ENCODE peak calls at places on chromosomes 16 and 17, in six cellular contexts. I is GM23338, G is GM12878, L is HCT116, A is H1, M is K562. D is an unnamed sample.

GRCh38 chr16:1300664-1301476 is 8.6 kb upstream of the UBE2I start:
- DNase-seq in G (no peak), M (peak; percentile 77), A (no peak), I (peak; percentile 78), L (no peak), D (no peak)

GRCh38 chr16:82658796-82659195 is 32.0 kb downstream of the CDH13 start:
- DNase-seq in A (no peak), M (no peak), L (no peak), G (no peak), I (no peak), D (no peak)

GRCh38 chr17:38861399-38861843 is 7.9 kb upstream of the RPL23 start:
- DNase-seq in G (no peak), M (peak; percentile 75), L (no peak), A (no peak), I (peak; percentile 67), D (peak; percentile 69)

GRCh38 chr16:67538666-67539101 is 10.1 kb downstream of the RIPOR1 start:
- DNase-seq in G (no peak), A (no peak), M (no peak), L (no peak), I (peak; percentile 42), D (no peak)

GRCh38 chr17:80720624-80721577 is 176.3 kb downstream of the RPTOR start:
- DNase-seq in L (no peak), M (no peak), G (no peak), I (no peak), A (no peak), D (no peak)

GRCh38 chr16:52634101-52634500 is 87.2 kb upstream of the TOX3 start:
- DNase-seq in A (no peak), L (no peak), G (no peak), I (no peak), M (no peak), D (no peak)

GRCh38 chr17:77884019-77884418 is 74.5 kb upstream of the TNRC6C start:
- DNase-seq in L (no peak), A (no peak), M (no peak), I (peak; percentile 78), G (no peak), D (no peak)

GRCh38 chr16:28193530-28194423 is 18.0 kb downstream of the XPO6 start:
- DNase-seq in I (no peak), M (no peak), L (no peak), A (no peak), G (no peak), D (no peak)

GRCh38 chr17:15657868-15658775 is 26.0 kb downstream of the TRIM16 start:
- DNase-seq in I (no peak), A (no peak), L (peak; percentile 57), G (no peak), M (no peak), D (no peak)

DNA sequence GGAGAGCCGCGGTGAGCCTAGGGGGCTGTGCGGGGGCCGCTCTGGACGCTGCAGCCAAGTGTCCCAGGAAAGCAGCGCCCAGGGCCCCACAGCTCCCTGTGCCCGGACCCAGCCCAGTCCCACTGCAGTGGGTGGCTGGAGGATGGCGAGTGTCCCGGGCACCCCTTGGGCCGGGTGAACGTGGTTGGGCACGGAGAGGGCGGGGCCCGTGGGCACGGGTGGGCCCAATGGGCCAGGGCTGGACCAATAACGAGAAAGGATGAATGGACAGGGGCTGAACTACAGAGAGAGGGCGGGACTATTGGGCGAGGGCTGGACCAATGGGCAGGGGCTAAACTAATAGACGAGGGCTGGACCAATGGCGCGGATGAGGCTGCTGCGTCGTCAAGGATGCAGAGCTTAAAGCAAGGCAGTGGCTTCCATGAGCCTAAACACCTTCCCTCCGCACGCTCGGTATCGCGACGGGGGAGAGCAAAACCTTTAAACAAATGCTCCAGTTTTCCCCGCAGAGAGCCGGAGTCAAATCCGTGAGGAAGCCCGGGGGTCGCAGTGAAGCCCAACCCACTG is 472 bp upstream of the FLYWCH2 start:
- DNase-seq in A (peak; percentile 93), I (peak; percentile 99), L (peak; percentile 99), M (peak; percentile 97), G (peak; percentile 95), D (peak; percentile 95)
- TF ChIP-seq POLR2AphosphoS5 in A (no peak), I (peak; percentile 42), L (peak; percentile 70), M (no peak), G (peak; percentile 61), D (peak; percentile 28)

DNA sequence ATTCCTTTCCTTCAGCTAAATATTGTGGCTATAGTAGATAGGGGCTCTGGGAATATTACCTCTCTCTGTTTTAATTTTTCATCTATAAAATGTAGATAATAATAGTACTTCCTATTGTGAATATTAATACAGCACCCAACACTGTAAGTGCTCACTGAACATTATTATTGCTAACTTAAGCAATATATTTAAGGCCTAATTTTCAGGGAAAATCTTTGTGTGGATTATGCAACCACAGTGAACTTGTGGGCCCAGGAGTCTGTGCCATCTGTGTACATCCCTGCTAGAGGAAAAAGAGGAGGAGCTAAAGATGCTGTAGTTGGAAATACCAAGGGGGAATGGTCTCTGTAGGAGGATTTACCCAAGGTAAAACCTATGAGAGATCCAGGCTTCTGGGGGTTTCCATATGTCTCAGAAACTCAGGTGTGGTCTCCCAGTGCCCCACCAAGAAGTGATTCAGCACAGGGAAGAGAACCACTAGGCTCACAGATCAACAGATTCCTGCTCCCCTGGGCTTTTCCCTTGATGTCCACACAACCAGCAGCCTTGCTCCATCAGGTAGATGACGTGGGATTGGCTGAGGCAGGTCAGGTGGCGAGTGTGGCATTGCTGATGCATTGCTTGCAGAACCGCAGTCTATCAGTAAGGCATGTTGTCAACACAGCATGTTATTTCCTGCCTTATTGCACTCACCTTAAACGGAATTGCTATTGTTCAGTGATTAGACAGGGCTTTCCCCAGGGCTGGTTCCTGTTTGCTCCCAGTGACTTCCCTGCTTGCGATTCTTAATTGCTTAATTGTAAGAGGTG is 1.6 kb upstream of the N4BP1 start:
- DNase-seq in A (no peak), G (peak; percentile 58), L (no peak), M (peak; percentile 19), I (peak; percentile 52), D (no peak)
- H3K4me3 ChIP-seq in A (no peak overlapping the region), G (no peak overlapping the region), L (peak overlapping the region; percentile 95), M (peak overlapping the region; percentile 17), I (no peak overlapping the region), D (no peak overlapping the region)

DNA sequence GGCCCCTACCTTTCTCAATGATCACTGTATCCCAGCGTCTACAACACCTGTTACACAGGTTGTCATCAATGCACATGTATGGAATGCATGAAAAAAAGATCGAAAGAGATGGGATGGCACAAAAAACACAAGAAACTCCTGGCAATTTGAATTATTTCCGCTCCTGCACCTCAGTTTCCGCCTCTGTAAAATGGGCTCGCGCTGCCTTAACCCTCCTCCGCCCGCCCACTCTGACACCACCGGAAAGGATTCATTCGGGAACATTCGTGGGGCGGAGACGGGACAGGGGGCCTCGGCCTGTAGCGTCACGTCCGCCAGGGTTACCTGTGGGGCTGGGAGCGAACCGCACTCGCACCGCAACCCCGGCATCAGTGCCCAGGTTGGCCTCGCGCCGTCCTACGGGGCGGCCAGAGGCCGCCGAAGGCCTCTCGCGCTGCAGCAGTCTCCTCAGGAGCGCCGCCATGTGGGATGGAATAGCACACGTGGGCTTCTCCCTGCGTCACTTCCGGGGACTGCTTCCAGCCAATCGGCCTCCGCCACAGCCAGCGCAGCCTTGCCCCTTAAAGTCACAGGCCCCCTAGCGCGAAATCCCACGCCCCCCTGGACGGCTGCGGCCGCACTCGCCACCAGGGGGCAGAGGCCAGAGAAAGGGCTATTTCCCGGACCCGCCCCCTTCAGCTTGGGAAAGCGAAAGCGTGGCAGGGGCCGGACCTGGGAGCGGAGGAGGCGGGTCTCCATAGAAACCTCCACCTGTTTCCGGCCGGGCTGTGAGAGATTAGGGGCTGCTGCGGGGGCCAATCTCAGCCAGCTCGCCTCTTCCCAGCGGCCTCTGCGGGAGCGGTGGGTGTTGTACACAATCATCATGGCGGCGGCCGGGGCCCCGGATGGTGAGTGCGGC is at the start of the genes EARS2 and UBFD1:
- DNase-seq in G (peak; percentile 95), M (peak; percentile 99), I (peak; percentile 99), A (peak; percentile 96), L (peak; percentile 97), D (peak; percentile 90)
- TF ChIP-seq EZH2 in G (no peak), M (no peak), I (no peak), A (no peak), L (no peak), D (no peak)

GRCh38 chr17:40068129-40068581 is 5.4 kb downstream of the THRA start:
- DNase-seq in M (no peak), L (no peak), G (no peak), I (no peak), A (no peak), D (no peak)

GRCh38 chr17:40068917-40069750 is 6.4 kb downstream of the THRA start:
- DNase-seq in I (peak; percentile 76), G (peak; percentile 35), A (no peak), M (peak; percentile 90), L (no peak), D (peak; percentile 53)

GRCh38 chr17:40067710-40068109 is 4.9 kb downstream of the THRA start:
- DNase-seq in A (no peak), L (no peak), I (no peak), M (no peak), G (no peak), D (no peak)

GRCh38 chr17:40069751-40070643 is 7.2 kb downstream of the THRA start:
- DNase-seq in A (no peak), G (no peak), L (no peak), I (peak; percentile 55), M (peak; percentile 81), D (no peak)

DNA sequence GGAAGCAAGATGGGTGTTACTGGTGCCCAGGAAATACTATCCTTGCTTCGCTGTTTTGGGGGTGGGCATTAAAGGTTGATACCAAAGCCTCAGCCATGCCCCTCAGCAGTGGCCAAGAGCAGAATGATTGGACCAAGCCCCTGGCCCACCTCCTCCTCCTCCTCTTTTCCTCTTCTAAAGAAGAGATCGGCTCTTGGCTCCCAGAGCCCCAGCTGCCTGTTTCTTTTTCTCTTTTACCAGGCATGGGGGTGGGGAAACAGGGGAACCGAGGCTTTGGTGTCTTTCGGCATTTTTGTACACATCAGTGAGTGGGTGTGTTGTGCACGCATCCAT is 5.8 kb downstream of the THRA start:
- DNase-seq in G (no peak), L (no peak), A (no peak), M (no peak), I (no peak), D (no peak)
- TF ChIP-seq POLR2AphosphoS5 in G (no peak), L (no peak), A (no peak), M (no peak), I (no peak), D (no peak)